ENCODE peak calls at places on chromosome 22, in nine cellular contexts. Y is activated effector memory CD4-positive, alpha-beta T cell treated with anti-CD3 and anti-CD28 coated beads, Interleukin-2, amount 50 U/mL, for 16 hours; U is adipocyte; Z is AG08396; E is midbrain; W is right lobe of liver; P is IMR-90; H is stimulated activated naive CD4-positive, alpha-beta T cell; G is left ventricle myocardium inferior. S is an unnamed sample.

GRCh38 chr22:38981005-38981658 is 1.0 kb upstream of the APOBEC3B start:
- DNase-seq in U (peak; percentile 58), P (peak; percentile 31), W (no peak), Z (no peak), G (no peak), Y (no peak), E (no peak), H (peak; percentile 36), S (no peak)

GRCh38 chr22:43789452-43789851 is 22.7 kb downstream of the EFCAB6 start:
- DNase-seq in P (peak; percentile 99), H (no peak), G (peak; percentile 28), W (no peak), U (peak; percentile 96), Y (no peak), Z (peak; percentile 74), E (no peak), S (no peak)

GRCh38 chr22:43088616-43088978 is 594 bp downstream of the TTLL1 start:
- DNase-seq in H (no peak), W (no peak), G (no peak), U (no peak), P (no peak), Z (no peak), E (no peak), Y (no peak), S (no peak)

GRCh38 chr22:24434472-24435322 is 7.3 kb downstream of the ADORA2A start:
- DNase-seq in Y (peak; percentile 89), H (peak; percentile 65), Z (no peak), E (no peak), P (no peak), G (no peak), U (no peak), W (no peak), S (peak; percentile 53)

GRCh38 chr22:49613108-49613507 is 214.6 kb downstream of the BRD1 start:
- DNase-seq in G (no peak), U (no peak), E (no peak), P (no peak), W (no peak), Y (no peak), H (no peak), Z (no peak), S (no peak)

GRCh38 chr22:20431520-20432237 is 5.9 kb downstream of the SCARF2 start:
- DNase-seq in G (no peak), H (no peak), W (no peak), P (no peak), U (no peak), E (no peak), Y (no peak), Z (no peak), S (no peak)

GRCh38 chr22:33922268-33922667 is 2.0 kb upstream of the LARGE1 start:
- DNase-seq in E (peak; percentile 31), Y (peak; percentile 63), Z (peak; percentile 44), U (peak; percentile 72), H (no peak), G (peak; percentile 25), W (peak; percentile 58), P (peak; percentile 34), S (peak; percentile 58)

GRCh38 chr22:30890689-30891442 is 77.7 kb downstream of the MORC2 start:
- DNase-seq in U (peak; percentile 44), Z (peak; percentile 78), W (peak; percentile 54), G (peak; percentile 16), Y (peak; percentile 70), H (peak; percentile 7), E (no peak), P (peak; percentile 10), S (peak; percentile 51)

GRCh38 chr22:38973289-38974169 is 8.6 kb upstream of the APOBEC3B start:
- DNase-seq in H (peak; percentile 57), W (no peak), Y (peak; percentile 84), U (peak; percentile 72), G (no peak), Z (peak; percentile 60), P (peak; percentile 17), E (no peak), S (no peak)

GRCh38 chr22:18947905-18948304 is 11.8 kb upstream of the PRODH start:
- DNase-seq in E (no peak), G (no peak), Y (peak; percentile 30), U (no peak), P (no peak), H (no peak), Z (no peak), W (peak; percentile 36), S (peak; percentile 40)

GRCh38 chr22:28547132-28547842 is 132.4 kb downstream of the TTC28 start:
- DNase-seq in U (peak; percentile 87), W (no peak), P (peak; percentile 81), Z (peak; percentile 64), E (no peak), G (no peak), Y (no peak), H (no peak), S (no peak)

GRCh38 chr22:19666663-19667593 is 47.4 kb upstream of the SEPTIN5 start:
- DNase-seq in W (no peak), H (no peak), Z (peak; percentile 39), Y (no peak), G (no peak), U (peak; percentile 75), P (peak; percentile 77), E (no peak), S (no peak)

GRCh38 chr22:44091021-44091721 is 67.1 kb downstream of the PARVB start:
- DNase-seq in Y (peak; percentile 68), E (no peak), U (peak; percentile 15), Z (no peak), H (no peak), P (no peak), W (no peak), G (no peak), S (no peak)

GRCh38 chr22:20503816-20504215 is 3.6 kb upstream of the MED15 start:
- DNase-seq in P (no peak), G (no peak), H (no peak), U (no peak), E (no peak), Y (no peak), W (no peak), Z (no peak), S (no peak)

GRCh38 chr22:47123827-47124442 is 361.5 kb downstream of the TBC1D22A start:
- DNase-seq in P (no peak), Y (no peak), H (no peak), W (no peak), Z (no peak), G (no peak), E (no peak), U (no peak), S (no peak)

GRCh38 chr22:39665229-39665628 is 94.7 kb downstream of the CACNA1I start:
- DNase-seq in U (no peak), W (no peak), Z (peak; percentile 42), H (no peak), E (no peak), G (no peak), Y (no peak), P (no peak), S (no peak)

GRCh38 chr22:31077681-31078080 is 3.4 kb upstream of the SMTN start:
- DNase-seq in P (no peak), U (no peak), H (no peak), E (no peak), Z (no peak), G (no peak), W (no peak), Y (no peak), S (no peak)

GRCh38 chr22:39493759-39494158 is 8.3 kb upstream of the MIEF1 start:
- DNase-seq in Y (no peak), E (no peak), G (no peak), P (peak; percentile 92), H (no peak), Z (peak; percentile 91), W (no peak), U (peak; percentile 62), S (no peak)

GRCh38 chr22:21009638-21010425 is 5.1 kb upstream of the P2RX6 start:
- DNase-seq in Z (peak; percentile 55), W (peak; percentile 48), P (peak; percentile 52), U (peak; percentile 66), G (no peak), H (peak; percentile 35), E (no peak), Y (no peak), S (no peak)

GRCh38 chr22:42905702-42906183 is 48.7 kb upstream of the ARFGAP3 start:
- DNase-seq in Z (no peak), E (no peak), Y (no peak), W (peak; percentile 97), H (no peak), U (no peak), G (peak; percentile 74), P (no peak), S (peak; percentile 97)

GRCh38 chr22:40720538-40721256 is 41.4 kb downstream of the MCHR1 start:
- DNase-seq in E (no peak), W (no peak), P (peak; percentile 49), Z (no peak), G (no peak), U (no peak), H (no peak), Y (no peak), S (no peak)

GRCh38 chr22:39242389-39242808 is 2.4 kb downstream of the PDGFB start:
- DNase-seq in P (no peak), W (no peak), G (no peak), E (no peak), H (no peak), Z (no peak), Y (no peak), U (no peak), S (no peak)

GRCh38 chr22:39546889-39547586 is 14.5 kb upstream of the RPS19BP1 start:
- DNase-seq in Y (no peak), H (no peak), E (no peak), W (no peak), P (peak; percentile 69), Z (peak; percentile 76), U (peak; percentile 50), G (no peak), S (no peak)

GRCh38 chr22:41526802-41527799 is 17.2 kb downstream of the POLR3H start:
- DNase-seq in H (peak; percentile 68), Y (peak; percentile 89), W (peak; percentile 69), Z (peak; percentile 61), U (peak; percentile 59), E (peak; percentile 52), G (peak; percentile 50), P (peak; percentile 25), S (peak; percentile 71)

GRCh38 chr22:35971418-35972119 is 57.1 kb downstream of the RBFOX2 start:
- DNase-seq in W (no peak), H (no peak), E (no peak), U (peak; percentile 94), P (peak; percentile 93), Z (peak; percentile 49), G (no peak), Y (no peak), S (no peak)

GRCh38 chr22:32050678-32051515 is 7.8 kb downstream of the SLC5A1 start:
- DNase-seq in E (no peak), Y (peak; percentile 82), Z (peak; percentile 79), H (no peak), G (no peak), P (peak; percentile 79), W (no peak), U (peak; percentile 86), S (no peak)

GRCh38 chr22:35517769-35518530 is 22.7 kb upstream of the RASD2 start:
- DNase-seq in U (no peak), P (no peak), Z (no peak), Y (no peak), W (no peak), H (no peak), E (no peak), G (no peak), S (no peak)

GRCh38 chr22:24516301-24516737 is 21.2 kb downstream of the UPB1 start:
- DNase-seq in H (no peak), Z (peak; percentile 85), Y (no peak), P (peak; percentile 93), G (no peak), U (peak; percentile 96), E (no peak), W (no peak), S (no peak)

GRCh38 chr22:28802595-28803087 is 2.3 kb upstream of the XBP1 start:
- DNase-seq in W (no peak), H (peak; percentile 19), E (no peak), G (no peak), P (no peak), Z (no peak), Y (no peak), U (no peak), S (no peak)

GRCh38 chr22:25816522-25817059 is 74.6 kb downstream of the MYO18B start:
- DNase-seq in U (no peak), E (no peak), W (no peak), Y (no peak), G (no peak), Z (no peak), H (no peak), P (no peak), S (no peak)

GRCh38 chr22:19357270-19358105 is 66.0 kb upstream of the CLTCL1 start:
- DNase-seq in H (no peak), P (peak; percentile 84), E (peak; percentile 45), W (no peak), G (no peak), Z (peak; percentile 83), U (peak; percentile 7), Y (no peak), S (peak; percentile 27)